ENCODE peak calls at places on chromosomes 13 and 19, in ten cellular contexts. P, H, D, N, A, J, Q, Z, I and Y are unnamed samples.

GRCh38 chr13:25391932-25392331 is 20.2 kb downstream of the ATP8A2 start:
- DNase-seq in P (no peak), H (no peak), D (no peak), N (no peak), A (no peak), J (no peak), Q (no peak), Z (no peak), I (no peak), Y (no peak)

GRCh38 chr13:78603240-78603947 is at the start of gene POU4F1:
- DNase-seq in P (peak), H (peak), D (peak), N (peak), A (peak), J (no peak), Q (no peak), Z (no peak), I (peak), Y (no peak)

GRCh38 chr13:50299546-50300249 is 284.5 kb downstream of the KCNRG start:
- DNase-seq in P (no peak), H (no peak), D (no peak), N (no peak), A (no peak), J (no peak), Q (no peak), Z (no peak), I (no peak), Y (no peak)

GRCh38 chr13:82688400-82688999 is 1193.8 kb downstream of the SLITRK1 start:
- DNase-seq in P (no peak), H (no peak), D (no peak), N (no peak), A (no peak), J (no peak), Q (no peak), Z (no peak), I (no peak), Y (no peak)

GRCh38 chr13:31982540-31982939 is 49.0 kb upstream of the FRY start:
- DNase-seq in P (no peak), H (no peak), D (no peak), N (no peak), A (no peak), J (peak), Q (no peak), Z (peak), I (no peak), Y (peak)

GRCh38 chr13:31913459-31913858 is 118.1 kb upstream of the FRY start:
- DNase-seq in P (no peak), H (no peak), D (no peak), N (no peak), A (no peak), J (no peak), Q (no peak), Z (peak), I (no peak), Y (peak)

GRCh38 chr13:98977568-98978270 is at the start of gene DOCK9:
- DNase-seq in P (no peak), H (no peak), D (no peak), N (no peak), A (peak), J (no peak), Q (no peak), Z (peak), I (no peak), Y (no peak)

GRCh38 chr19:48452656-48453480 is 2.5 kb upstream of the KCNJ14 start:
- DNase-seq in P (no peak), H (no peak), D (no peak), N (no peak), A (no peak), J (no peak), Q (no peak), Z (no peak), I (no peak), Y (no peak)

GRCh38 chr19:5966215-5966614 is 11.7 kb downstream of the RANBP3 start:
- DNase-seq in P (no peak), H (no peak), D (no peak), N (no peak), A (no peak), J (no peak), Q (no peak), Z (peak), I (no peak), Y (no peak)

GRCh38 chr19:36745870-36746269 is 26.7 kb downstream of the ZNF850 start:
- DNase-seq in P (no peak), H (no peak), D (no peak), N (no peak), A (no peak), J (no peak), Q (no peak), Z (no peak), I (no peak), Y (no peak)

GRCh38 chr19:13689050-13689449 is 75.3 kb upstream of the MRI1 start:
- DNase-seq in P (no peak), H (no peak), D (no peak), N (no peak), A (no peak), J (no peak), Q (peak), Z (peak), I (peak), Y (no peak)

GRCh38 chr13:101846701-101847100 is 394.2 kb downstream of the ITGBL1 start:
- DNase-seq in P (no peak), H (no peak), D (no peak), N (no peak), A (no peak), J (no peak), Q (no peak), Z (no peak), I (no peak), Y (no peak)

GRCh38 chr19:29548483-29549085 is 22.8 kb downstream of the VSTM2B start:
- DNase-seq in P (no peak), H (no peak), D (no peak), N (no peak), A (no peak), J (no peak), Q (no peak), Z (no peak), I (no peak), Y (no peak)

GRCh38 chr19:40754611-40755247 is 3.7 kb downstream of the SNRPA start:
- DNase-seq in P (no peak), H (peak), D (no peak), N (peak), A (no peak), J (no peak), Q (no peak), Z (peak), I (peak), Y (no peak)

GRCh38 chr19:17797397-17798201 is 2.7 kb downstream of the B3GNT3 start:
- DNase-seq in P (no peak), H (peak), D (no peak), N (no peak), A (no peak), J (no peak), Q (no peak), Z (peak), I (peak), Y (no peak)

GRCh38 chr13:45718992-45719391 is 16.9 kb downstream of the CBY2 start:
- DNase-seq in P (no peak), H (no peak), D (no peak), N (no peak), A (no peak), J (peak), Q (no peak), Z (peak), I (no peak), Y (peak)

GRCh38 chr13:48873598-48873997 is 102.1 kb upstream of the FNDC3A start:
- DNase-seq in P (no peak), H (no peak), D (no peak), N (no peak), A (no peak), J (no peak), Q (no peak), Z (peak), I (no peak), Y (no peak)

GRCh38 chr13:25840261-25840660 is 211.6 kb downstream of the SHISA2 start:
- DNase-seq in P (no peak), H (no peak), D (no peak), N (no peak), A (no peak), J (no peak), Q (no peak), Z (no peak), I (no peak), Y (no peak)

GRCh38 chr19:56403261-56403660 is 871 bp upstream of the ZNF583 start:
- DNase-seq in P (no peak), H (no peak), D (no peak), N (no peak), A (no peak), J (no peak), Q (no peak), Z (peak), I (peak), Y (no peak)